ENCODE peak calls at places on chromosomes 2 and 18, in seven cellular contexts. Z is K562, X is body of pancreas, Q is A549, H is prostate gland, P is ovary, J is gastrocnemius medialis. L is an unnamed sample.

GRCh38 chr2:68272246-68272987 is 20.1 kb upstream of the PPP3R1 start:
- DNase-seq in Z (no peak), X (no peak), Q (no peak), H (no peak), P (no peak), J (no peak), L (no peak)

GRCh38 chr2:5959836-5960820 is 267.9 kb downstream of the SOX11 start:
- DNase-seq in Z (no peak), X (no peak), Q (no peak), H (no peak), P (no peak), J (no peak), L (no peak)

GRCh38 chr2:68152651-68153347 is 4.9 kb upstream of the PNO1 start:
- DNase-seq in Z (no peak), X (no peak), Q (no peak), H (no peak), P (no peak), J (no peak), L (no peak)

GRCh38 chr18:45566025-45566740 is 49.1 kb upstream of the SLC14A2 start:
- DNase-seq in Z (no peak), X (no peak), Q (no peak), H (no peak), P (peak), J (no peak), L (peak)

GRCh38 chr2:33018271-33018670 is 71.5 kb downstream of the LTBP1 start:
- DNase-seq in Z (no peak), X (no peak), Q (no peak), H (no peak), P (no peak), J (no peak), L (no peak)

GRCh38 chr2:237556773-237557632 is 9.4 kb upstream of the PRLH start:
- DNase-seq in Z (no peak), X (no peak), Q (no peak), H (no peak), P (no peak), J (no peak), L (no peak)

GRCh38 chr18:34913837-34914755 is 127.1 kb upstream of the MAPRE2 start:
- DNase-seq in Z (no peak), X (no peak), Q (no peak), H (no peak), P (no peak), J (no peak), L (no peak)

GRCh38 chr2:106099691-106100090 is 94.4 kb downstream of the UXS1 start:
- DNase-seq in Z (no peak), X (no peak), Q (no peak), H (no peak), P (no peak), J (no peak), L (no peak)

GRCh38 chr2:110910404-110910803 is 178.0 kb downstream of the ACOXL start:
- DNase-seq in Z (no peak), X (no peak), Q (no peak), H (no peak), P (no peak), J (no peak), L (no peak)

GRCh38 chr2:237766334-237766733 is 32.2 kb upstream of the RBM44 start:
- DNase-seq in Z (no peak), X (no peak), Q (no peak), H (no peak), P (no peak), J (no peak), L (no peak)

GRCh38 chr18:47422524-47422923 is 171.1 kb upstream of the SKOR2 start:
- DNase-seq in Z (peak), X (no peak), Q (no peak), H (no peak), P (no peak), J (no peak), L (no peak)

GRCh38 chr2:216545359-216545758 is 46.7 kb downstream of the RPL37A start:
- DNase-seq in Z (peak), X (no peak), Q (no peak), H (no peak), P (no peak), J (no peak), L (no peak)

GRCh38 chr2:8876628-8877027 is 39.2 kb upstream of the KIDINS220 start:
- DNase-seq in Z (no peak), X (no peak), Q (no peak), H (no peak), P (no peak), J (no peak), L (no peak)

GRCh38 chr2:239546541-239546940 is 145.7 kb upstream of the HDAC4 start:
- DNase-seq in Z (no peak), X (no peak), Q (no peak), H (no peak), P (no peak), J (no peak), L (peak)

GRCh38 chr18:5294618-5295230 is 802 bp downstream of the ZBTB14 start:
- DNase-seq in Z (no peak), X (no peak), Q (peak), H (peak), P (peak), J (peak), L (peak)

GRCh38 chr2:128405467-128405900 is 86.8 kb upstream of the HS6ST1 start:
- DNase-seq in Z (no peak), X (no peak), Q (no peak), H (no peak), P (no peak), J (no peak), L (no peak)

GRCh38 chr2:35365859-35366258 is 989.7 kb upstream of the CRIM1 start:
- DNase-seq in Z (no peak), X (no peak), Q (no peak), H (no peak), P (no peak), J (no peak), L (no peak)

GRCh38 chr2:128271186-128271890 is 47.3 kb downstream of the HS6ST1 start:
- DNase-seq in Z (no peak), X (no peak), Q (no peak), H (no peak), P (no peak), J (no peak), L (peak)

GRCh38 chr2:240964854-240965295 is 33.5 kb upstream of the SNED1 start:
- DNase-seq in Z (no peak), X (no peak), Q (no peak), H (no peak), P (peak), J (no peak), L (peak)

GRCh38 chr2:154375625-154376020 is 322.9 kb upstream of the KCNJ3 start:
- DNase-seq in Z (no peak), X (no peak), Q (peak), H (no peak), P (no peak), J (no peak), L (no peak)

GRCh38 chr18:61891271-61891670 is 1.5 kb downstream of the RNF152 start:
- DNase-seq in Z (no peak), X (no peak), Q (no peak), H (no peak), P (no peak), J (no peak), L (no peak)

GRCh38 chr2:153509133-153509532 is 30.6 kb upstream of the RPRM start:
- DNase-seq in Z (no peak), X (peak), Q (no peak), H (no peak), P (no peak), J (no peak), L (no peak)

GRCh38 chr2:27431395-27431794 is 3.0 kb downstream of the NRBP1 start:
- DNase-seq in Z (no peak), X (peak), Q (no peak), H (no peak), P (no peak), J (no peak), L (no peak)

GRCh38 chr2:207950761-207951114 is 74.6 kb downstream of the PLEKHM3 start:
- DNase-seq in Z (no peak), X (no peak), Q (no peak), H (no peak), P (no peak), J (no peak), L (no peak)

GRCh38 chr2:84939426-84940087 is 31.4 kb upstream of the KCMF1 start:
- DNase-seq in Z (no peak), X (peak), Q (no peak), H (no peak), P (no peak), J (no peak), L (no peak)

GRCh38 chr2:74864728-74865722 is 31.1 kb downstream of the HK2 start:
- DNase-seq in Z (peak), X (no peak), Q (no peak), H (no peak), P (no peak), J (peak), L (no peak)

GRCh38 chr2:11073791-11074190 is 81.5 kb upstream of the SLC66A3 start:
- DNase-seq in Z (no peak), X (no peak), Q (no peak), H (no peak), P (no peak), J (no peak), L (no peak)

GRCh38 chr2:11072550-11072949 is 82.7 kb upstream of the SLC66A3 start:
- DNase-seq in Z (no peak), X (no peak), Q (no peak), H (no peak), P (no peak), J (no peak), L (no peak)

GRCh38 chr2:11071939-11072338 is 83.3 kb upstream of the SLC66A3 start:
- DNase-seq in Z (no peak), X (no peak), Q (no peak), H (no peak), P (no peak), J (no peak), L (no peak)

GRCh38 chr2:11074246-11074820 is 80.9 kb upstream of the SLC66A3 start:
- DNase-seq in Z (no peak), X (no peak), Q (no peak), H (no peak), P (no peak), J (no peak), L (no peak)

DNA sequence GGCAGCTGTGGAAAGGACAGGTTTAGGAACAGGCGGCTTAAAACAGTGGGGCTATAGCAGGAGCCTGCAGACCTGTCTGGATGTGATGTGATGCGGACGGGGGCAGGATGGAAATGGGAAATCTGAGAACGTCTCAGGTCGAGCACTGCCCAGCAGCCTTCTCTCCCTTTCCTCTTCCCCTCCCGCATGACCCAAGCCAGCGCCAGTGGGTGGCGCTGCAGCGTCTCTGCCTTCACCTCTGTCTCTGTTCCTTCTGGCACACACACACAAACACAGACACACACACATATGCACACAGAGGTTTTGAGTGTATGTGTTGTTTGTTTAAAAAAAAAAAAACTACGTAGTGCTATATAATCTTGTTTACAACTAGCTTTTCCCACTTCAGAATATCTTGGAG is 82.0 kb upstream of the SLC66A3 start:
- DNase-seq in Z (peak), X (peak), Q (no peak), H (no peak), P (peak), J (no peak), L (no peak)
- TF ChIP-seq POLR2A in Z (no peak), X (no peak), Q (no peak), H (no peak), P (no peak), J (no peak), L (no peak)

DNA sequence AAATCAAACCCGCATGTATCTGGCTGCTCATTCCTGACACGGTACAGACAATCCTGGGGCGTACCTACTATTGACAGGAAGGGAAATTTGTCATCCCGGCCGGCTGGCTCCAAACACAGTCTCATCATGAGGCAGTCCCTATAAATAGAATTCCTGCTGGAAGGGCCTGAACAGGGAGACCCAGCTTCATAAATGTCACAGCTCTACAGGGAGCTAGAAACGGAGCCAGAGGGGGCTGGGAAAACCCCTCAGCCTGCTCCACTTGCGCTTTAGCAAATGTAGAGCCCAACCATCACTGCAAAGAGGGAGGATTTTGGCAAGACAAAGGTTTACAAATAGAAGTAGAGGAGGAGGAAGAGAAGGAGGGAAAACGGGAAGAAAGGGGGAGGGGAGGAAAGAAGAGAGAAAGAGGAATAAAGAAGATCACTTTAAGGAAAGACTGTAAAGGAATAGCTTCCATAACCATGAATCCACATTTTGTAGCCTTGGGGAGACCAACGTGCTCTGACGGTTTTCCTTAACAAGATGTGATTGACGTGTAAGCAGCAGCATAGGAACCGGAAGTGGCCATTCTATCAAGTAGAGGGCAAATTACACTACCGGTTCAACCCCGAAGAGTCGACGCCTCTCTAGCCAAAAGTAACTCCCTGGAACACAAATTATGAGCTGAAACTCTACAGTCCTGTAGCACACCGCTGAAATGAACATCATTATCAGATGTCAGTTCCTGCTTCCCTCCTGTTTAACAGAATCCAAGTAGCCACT is 56.8 kb upstream of the TTN start:
- DNase-seq in Z (no peak), X (peak), Q (no peak), H (no peak), P (peak), J (peak), L (peak)
- H3K4me3 ChIP-seq in Z (no peak), X (no peak), Q (no peak), H (no peak), P (no peak), J (peak), L (peak)

DNA sequence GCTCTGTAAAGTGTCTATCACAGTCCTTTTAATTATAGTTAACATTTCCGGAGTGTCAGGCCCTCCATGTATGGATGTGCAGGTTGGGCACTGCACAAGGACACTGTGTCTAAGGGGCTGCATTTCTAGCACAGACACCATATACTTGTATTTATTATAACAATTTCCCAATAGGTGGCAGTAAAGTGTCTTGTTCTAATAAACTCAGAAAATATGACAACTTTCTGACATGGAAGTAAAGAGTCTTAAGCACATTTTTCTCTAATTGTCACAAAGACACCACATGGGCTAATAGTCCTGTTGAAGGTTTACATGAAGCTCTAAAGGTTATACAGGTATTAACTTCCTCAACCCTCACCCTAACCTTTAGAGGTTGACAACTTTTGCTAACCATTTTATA is 156.6 kb downstream of the DYSF start:
- DNase-seq in Z (peak), X (no peak), Q (peak), H (no peak), P (peak), J (no peak), L (no peak)
- TF ChIP-seq CTCF in Z (peak), X (no peak), Q (peak), H (no peak), P (no peak), J (no peak), L (no peak)

GRCh38 chr2:172296267-172297046 is 130.9 kb upstream of the ITGA6 start:
- DNase-seq in Z (no peak), X (no peak), Q (no peak), H (no peak), P (no peak), J (no peak), L (no peak)

GRCh38 chr2:172297531-172297930 is 129.9 kb upstream of the ITGA6 start:
- DNase-seq in Z (no peak), X (peak), Q (no peak), H (no peak), P (no peak), J (no peak), L (no peak)

GRCh38 chr2:172294983-172295382 is 132.4 kb upstream of the ITGA6 start:
- DNase-seq in Z (no peak), X (no peak), Q (no peak), H (no peak), P (no peak), J (no peak), L (no peak)

GRCh38 chr2:172295677-172296076 is 131.7 kb upstream of the ITGA6 start:
- DNase-seq in Z (no peak), X (no peak), Q (no peak), H (no peak), P (no peak), J (no peak), L (no peak)

DNA sequence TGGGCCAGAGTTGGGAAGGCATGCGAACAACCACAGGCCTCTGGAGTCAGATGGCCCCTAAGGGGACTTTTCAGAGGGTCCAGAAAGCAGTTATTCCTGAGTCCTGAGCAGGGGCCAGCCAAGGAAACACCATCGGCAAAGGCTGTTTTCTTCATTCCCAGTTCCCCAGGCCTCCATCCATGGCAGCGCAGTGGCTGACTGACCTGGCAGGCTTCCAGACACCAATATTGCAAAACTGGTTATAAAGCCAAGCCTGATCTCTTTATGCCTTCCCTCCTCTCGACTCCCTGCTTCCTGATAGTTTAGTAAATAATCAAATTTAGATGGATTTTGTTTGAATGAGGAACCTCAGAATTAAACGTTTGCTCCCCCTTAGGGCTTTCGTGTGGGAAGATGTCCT is 133.4 kb upstream of the ITGA6 start:
- DNase-seq in Z (no peak), X (peak), Q (no peak), H (peak), P (peak), J (no peak), L (peak)
- TF ChIP-seq POLR2A in Z (no peak), X (no peak), Q (no peak), H (no peak), P (no peak), J (no peak), L (no peak)

GRCh38 chr2:151357359-151357758 is at the start of gene TNFAIP6:
- DNase-seq in Z (no peak), X (no peak), Q (peak), H (no peak), P (peak), J (peak), L (no peak)
- H3K4me3 ChIP-seq in Z (no peak), X (no peak), Q (no peak), H (no peak), P (no peak), J (no peak), L (peak)

DNA sequence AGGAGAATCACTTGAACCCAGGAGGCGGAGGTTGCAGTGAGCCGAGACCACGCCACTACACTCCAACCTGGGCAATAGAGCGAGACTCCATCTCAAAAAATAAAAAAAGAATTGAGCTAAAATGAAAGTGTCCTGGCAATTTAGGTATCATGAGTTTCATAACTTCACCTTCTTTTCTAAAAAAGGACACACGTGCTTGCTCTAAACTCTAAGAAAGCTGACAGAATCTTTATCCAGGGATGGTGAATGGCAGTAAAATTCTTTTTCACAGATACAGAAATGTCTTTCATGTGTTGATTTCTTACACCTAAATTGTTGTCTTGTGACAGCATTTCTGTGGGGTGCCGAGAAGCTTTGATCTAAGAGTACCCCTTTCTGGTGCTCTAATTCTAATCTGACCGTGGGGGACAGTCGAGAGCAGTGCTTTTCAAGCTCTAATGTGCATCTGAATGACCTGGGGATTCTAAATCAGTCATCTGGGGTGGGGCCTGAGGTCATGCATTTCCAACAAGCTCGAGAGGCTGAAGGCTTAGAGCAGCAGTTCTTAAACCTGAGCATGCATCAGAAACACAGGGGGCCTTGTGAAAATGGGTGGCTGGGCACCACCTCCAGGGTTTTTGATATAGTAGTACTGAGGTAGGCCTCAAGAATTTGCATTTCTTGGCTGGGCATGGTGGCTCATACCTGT is 42.1 kb upstream of the REL start:
- DNase-seq in Z (peak), X (no peak), Q (no peak), H (no peak), P (no peak), J (no peak), L (no peak)
- TF ChIP-seq CTCF in Z (no peak), X (no peak), Q (no peak), H (no peak), P (no peak), J (no peak), L (no peak)

GRCh38 chr18:2953935-2954641 is 58.9 kb downstream of the LPIN2 start:
- DNase-seq in Z (no peak), X (no peak), Q (no peak), H (no peak), P (no peak), J (no peak), L (no peak)
- TF ChIP-seq POLR2A in Z (no peak), X (no peak), Q (no peak), H (no peak), P (no peak), J (no peak), L (no peak)

L was measured in heart left ventricle.